ENCODE peak calls at places on chromosomes 16 and 17, in ten cellular contexts. V, K, Y, R, A, Z, W, B, M and X are unnamed samples. For H3K4me1, the result is how much of the 10 kb centered on the place peaks cover.

GRCh38 chr17:55237268-55237667 is 27.5 kb upstream of the HLF start:
- DNase-seq in M (no peak), V (no peak), B (no peak), W (no peak), K (no peak), R (no peak), A (no peak), Y (no peak), Z (no peak), X (no peak)

GRCh38 chr17:17613708-17614114 is 22.2 kb upstream of the PEMT start:
- DNase-seq in W (peak), R (no peak), Z (peak), Y (no peak), B (no peak), M (no peak), V (peak), K (peak), A (peak), X (peak)

GRCh38 chr16:75559564-75560372 is 3.7 kb upstream of the TMEM231 start:
- DNase-seq in R (no peak), Z (no peak), K (no peak), W (no peak), Y (no peak), M (no peak), B (no peak), V (no peak), A (peak), X (no peak)

GRCh38 chr16:73396556-73396955 is 348.6 kb upstream of the ZFHX3 start:
- DNase-seq in A (no peak), R (no peak), M (no peak), Y (no peak), W (no peak), B (no peak), V (no peak), K (no peak), Z (no peak), X (no peak)

GRCh38 chr16:67928561-67929364 is 2.9 kb downstream of the CTRL start:
- DNase-seq in A (peak), B (peak), W (peak), K (peak), Y (no peak), Z (peak), V (peak), R (peak), M (peak), X (peak)

GRCh38 chr16:58258326-58258725 is 36.5 kb downstream of the PRSS54 start:
- DNase-seq in V (no peak), Z (no peak), R (no peak), M (no peak), W (no peak), B (no peak), K (no peak), Y (no peak), A (no peak), X (no peak)

GRCh38 chr17:42027961-42028790 is 8.3 kb downstream of the NKIRAS2 start:
- DNase-seq in W (no peak), Y (no peak), A (peak), K (peak), B (no peak), M (no peak), R (no peak), V (no peak), Z (no peak), X (no peak)

GRCh38 chr16:89210904-89211515 is 6.5 kb upstream of the ZNF778 start:
- DNase-seq in V (no peak), Z (no peak), R (no peak), Y (no peak), M (no peak), A (no peak), K (no peak), B (no peak), W (no peak), X (no peak)

GRCh38 chr16:75064403-75065148 is 52.0 kb downstream of the LDHD start:
- DNase-seq in K (no peak), V (peak), A (no peak), Z (no peak), B (no peak), W (no peak), M (no peak), Y (no peak), R (no peak), X (no peak)

GRCh38 chr16:5838725-5839124 is 741.1 kb upstream of the EEF2KMT start:
- DNase-seq in M (no peak), Y (no peak), B (no peak), W (no peak), K (no peak), Z (no peak), R (no peak), A (no peak), V (no peak), X (no peak)

GRCh38 chr17:18191071-18191667 is 7.5 kb downstream of the ALKBH5 start:
- DNase-seq in M (no peak), Y (peak), V (no peak), R (no peak), B (no peak), A (no peak), Z (peak), W (no peak), K (no peak), X (no peak)

GRCh38 chr16:89188064-89188441 is 12.3 kb downstream of the SLC22A31 start:
- DNase-seq in A (no peak), R (no peak), K (no peak), B (no peak), W (no peak), M (no peak), Y (no peak), Z (no peak), V (no peak), X (no peak)

GRCh38 chr17:39092672-39093250 is 58.7 kb downstream of the PLXDC1 start:
- DNase-seq in Z (no peak), B (no peak), Y (no peak), K (no peak), M (no peak), V (no peak), W (no peak), R (no peak), A (no peak), X (no peak)
- H3K27ac ChIP-seq in Z (no peak), B (no peak), Y (no peak), K (no peak), M (no peak), V (peak), W (no peak), R (no peak), A (no peak), X (no peak)

GRCh38 chr17:31008374-31009035 is 37.7 kb downstream of the RNF135 start:
- DNase-seq in Y (no peak), A (peak), W (no peak), V (peak), M (peak), K (peak), R (peak), B (peak), Z (peak), X (no peak)
- TF ChIP-seq CTCF in Y (no peak), A (no peak), W (no peak), V (no peak), M (no peak), K (no peak), R (no peak), B (peak), Z (no peak), X (no peak)

GRCh38 chr17:50209133-50209471 is 7.7 kb upstream of the COL1A1 start:
- DNase-seq in R (no peak), B (peak), Y (no peak), A (no peak), W (no peak), Z (no peak), K (no peak), M (no peak), V (no peak), X (peak)
- H3K4me1 ChIP-seq in R (under half), B (under half), Y (under half), A (half or more), W (half or more), Z (under half), K (under half), M (half or more), V (under half), X (under half)

DNA sequence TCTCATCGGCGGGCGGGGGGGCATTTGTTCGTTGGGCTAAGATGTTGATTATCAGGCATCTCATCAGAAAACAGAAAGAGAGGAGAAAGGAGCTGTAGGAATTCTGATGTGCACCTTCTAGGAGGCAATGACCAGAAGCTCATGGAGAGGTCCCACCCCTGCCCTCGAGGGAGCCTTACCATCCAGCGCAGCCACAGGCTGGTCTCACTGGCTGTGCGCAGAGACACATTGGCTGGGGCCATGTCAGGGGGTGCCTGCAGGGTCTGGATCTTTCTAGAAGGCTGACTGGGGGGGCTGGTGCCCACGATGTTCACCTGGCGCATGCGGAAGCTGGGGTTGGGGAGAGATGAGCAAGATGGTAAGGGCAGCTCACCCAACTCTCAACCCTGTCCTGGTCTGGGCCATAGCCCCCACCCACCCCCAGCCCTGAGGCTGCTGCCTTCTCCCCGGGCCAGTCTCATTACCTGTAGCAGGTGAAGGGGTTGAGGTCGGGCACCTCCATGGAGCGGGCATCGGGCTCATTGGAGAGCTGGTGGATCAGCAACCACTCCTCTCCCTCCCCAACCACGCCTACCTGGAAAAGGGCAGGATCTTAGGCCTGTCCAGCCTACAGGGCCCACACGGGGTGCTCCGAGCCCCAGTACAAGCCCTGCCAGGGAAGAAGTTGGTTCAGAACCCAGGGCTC is 86.2 kb upstream of the CDC42EP4 start:
- DNase-seq in M (no peak), Z (no peak), W (no peak), K (no peak), B (no peak), R (no peak), A (no peak), Y (no peak), V (no peak), X (no peak)
- H3K27ac ChIP-seq in M (no peak), Z (no peak), W (no peak), K (no peak), B (no peak), R (no peak), A (no peak), Y (no peak), V (no peak), X (no peak)

GRCh38 chr16:79011282-79011681 is 589.3 kb downstream of the MAF start:
- DNase-seq in Z (no peak), R (no peak), B (no peak), A (no peak), W (no peak), M (no peak), Y (no peak), V (no peak), K (no peak), X (no peak)

GRCh38 chr16:79008869-79009179 is 591.7 kb downstream of the MAF start:
- DNase-seq in B (no peak), Y (no peak), V (no peak), Z (no peak), R (no peak), K (no peak), A (no peak), M (no peak), W (no peak), X (no peak)

GRCh38 chr16:79008036-79008868 is 592.3 kb downstream of the MAF start:
- DNase-seq in R (no peak), W (no peak), Y (no peak), M (no peak), B (no peak), A (no peak), V (no peak), Z (no peak), K (no peak), X (no peak)

GRCh38 chr16:79007614-79008013 is 592.9 kb downstream of the MAF start:
- DNase-seq in W (no peak), Z (no peak), R (no peak), A (no peak), K (no peak), Y (no peak), B (no peak), M (no peak), V (no peak), X (no peak)

DNA sequence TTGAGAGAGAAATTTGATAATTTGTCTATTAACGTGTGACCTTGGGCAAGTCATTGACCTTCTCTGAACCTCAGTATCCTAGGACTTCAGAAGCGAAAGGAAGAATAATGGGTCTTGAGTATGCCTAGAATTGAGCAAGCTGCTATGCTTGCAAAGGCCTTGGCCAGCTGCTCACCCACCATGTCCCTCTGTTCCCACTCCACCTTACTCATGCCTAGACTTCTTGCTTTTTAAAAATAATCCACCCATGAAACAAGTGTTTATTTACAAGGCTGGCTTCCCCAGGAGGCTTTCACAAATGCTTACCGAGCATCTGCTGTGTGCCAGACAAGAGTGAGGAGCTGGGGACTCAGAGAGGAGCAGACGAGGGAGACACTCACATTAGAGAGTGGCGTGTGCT is 590.6 kb downstream of the MAF start:
- DNase-seq in R (no peak), Y (no peak), W (no peak), M (no peak), K (no peak), V (no peak), B (no peak), A (no peak), Z (no peak), X (no peak)
- TF ChIP-seq CTCF in R (no peak), Y (no peak), W (no peak), M (no peak), K (no peak), V (no peak), B (no peak), A (no peak), Z (no peak), X (no peak)